ENCODE peak calls at places on chromosomes 12 and 14, in eight cellular contexts. One of them, this sample, is unnamed.

GRCh38 chr12:26748741-26749431 is 84.1 kb downstream of the ITPR2 start:
- DNase-seq in choroid plexus epithelial cell: peak
- DNase-seq in H1: no peak
- DNase-seq in NCI-H446: no peak
- DNase-seq in HL-60: no peak
- DNase-seq in ascending aorta: no peak
- DNase-seq in cardiac fibroblast: peak
- DNase-seq in IMR-90: peak
- DNase-seq in this sample: no peak

GRCh38 chr12:32987526-32987925 is 90.9 kb upstream of the PKP2 start:
- DNase-seq in H1: no peak
- DNase-seq in choroid plexus epithelial cell: no peak
- DNase-seq in ascending aorta: no peak
- DNase-seq in IMR-90: no peak
- DNase-seq in NCI-H446: no peak
- DNase-seq in HL-60: no peak
- DNase-seq in cardiac fibroblast: no peak
- DNase-seq in this sample: no peak

GRCh38 chr14:33880330-33880729 is 70.5 kb downstream of the EGLN3 start:
- DNase-seq in HL-60: no peak
- DNase-seq in choroid plexus epithelial cell: no peak
- DNase-seq in NCI-H446: no peak
- DNase-seq in ascending aorta: no peak
- DNase-seq in cardiac fibroblast: no peak
- DNase-seq in IMR-90: no peak
- DNase-seq in H1: no peak
- DNase-seq in this sample: no peak

GRCh38 chr12:40444174-40444573 is 219.4 kb downstream of the LRRK2 start:
- DNase-seq in NCI-H446: no peak
- DNase-seq in HL-60: no peak
- DNase-seq in choroid plexus epithelial cell: no peak
- DNase-seq in cardiac fibroblast: no peak
- DNase-seq in IMR-90: no peak
- DNase-seq in ascending aorta: no peak
- DNase-seq in H1: no peak
- DNase-seq in this sample: no peak

GRCh38 chr12:57861967-57862366 is 15.4 kb upstream of the CTDSP2 start:
- DNase-seq in H1: no peak
- DNase-seq in ascending aorta: no peak
- DNase-seq in choroid plexus epithelial cell: no peak
- DNase-seq in NCI-H446: no peak
- DNase-seq in IMR-90: no peak
- DNase-seq in HL-60: no peak
- DNase-seq in cardiac fibroblast: no peak
- DNase-seq in this sample: no peak

GRCh38 chr14:97580923-97581495 is 783.8 kb downstream of the VRK1 start:
- DNase-seq in NCI-H446: no peak
- DNase-seq in ascending aorta: no peak
- DNase-seq in cardiac fibroblast: no peak
- DNase-seq in HL-60: no peak
- DNase-seq in choroid plexus epithelial cell: no peak
- DNase-seq in IMR-90: no peak
- DNase-seq in H1: no peak
- DNase-seq in this sample: no peak

GRCh38 chr14:43155258-43155657 is 1351.8 kb downstream of the FSCB start:
- DNase-seq in ascending aorta: no peak
- DNase-seq in IMR-90: no peak
- DNase-seq in NCI-H446: no peak
- DNase-seq in H1: no peak
- DNase-seq in HL-60: no peak
- DNase-seq in cardiac fibroblast: no peak
- DNase-seq in choroid plexus epithelial cell: no peak
- DNase-seq in this sample: no peak

GRCh38 chr14:102822311-102822863 is 45.1 kb downstream of the TRAF3 start:
- DNase-seq in ascending aorta: no peak
- DNase-seq in H1: no peak
- DNase-seq in choroid plexus epithelial cell: no peak
- DNase-seq in cardiac fibroblast: no peak
- DNase-seq in NCI-H446: no peak
- DNase-seq in IMR-90: peak
- DNase-seq in HL-60: no peak
- DNase-seq in this sample: no peak

GRCh38 chr14:22691171-22691570 is 47.0 kb upstream of the OR6J1 start:
- DNase-seq in cardiac fibroblast: peak
- DNase-seq in HL-60: no peak
- DNase-seq in NCI-H446: no peak
- DNase-seq in ascending aorta: no peak
- DNase-seq in choroid plexus epithelial cell: peak
- DNase-seq in H1: no peak
- DNase-seq in IMR-90: peak
- DNase-seq in this sample: no peak

GRCh38 chr14:33943081-33943480 is 7.8 kb downstream of the EGLN3 start:
- DNase-seq in ascending aorta: no peak
- DNase-seq in NCI-H446: peak
- DNase-seq in H1: no peak
- DNase-seq in IMR-90: no peak
- DNase-seq in choroid plexus epithelial cell: no peak
- DNase-seq in HL-60: no peak
- DNase-seq in cardiac fibroblast: no peak
- DNase-seq in this sample: no peak

GRCh38 chr14:103594265-103594664 is 31.5 kb downstream of the COA8 start:
- DNase-seq in cardiac fibroblast: peak
- DNase-seq in H1: no peak
- DNase-seq in choroid plexus epithelial cell: peak
- DNase-seq in NCI-H446: no peak
- DNase-seq in ascending aorta: no peak
- DNase-seq in IMR-90: peak
- DNase-seq in HL-60: no peak
- DNase-seq in this sample: no peak

GRCh38 chr12:74980510-74980909 is 229.1 kb downstream of the KCNC2 start:
- DNase-seq in NCI-H446: no peak
- DNase-seq in choroid plexus epithelial cell: no peak
- DNase-seq in H1: no peak
- DNase-seq in cardiac fibroblast: no peak
- DNase-seq in HL-60: no peak
- DNase-seq in ascending aorta: no peak
- DNase-seq in IMR-90: no peak
- DNase-seq in this sample: no peak

GRCh38 chr12:107891967-107892366 is 117.5 kb downstream of the ASCL4 start:
- DNase-seq in H1: no peak
- DNase-seq in NCI-H446: no peak
- DNase-seq in cardiac fibroblast: peak
- DNase-seq in HL-60: no peak
- DNase-seq in ascending aorta: no peak
- DNase-seq in IMR-90: peak
- DNase-seq in choroid plexus epithelial cell: peak
- DNase-seq in this sample: no peak

GRCh38 chr12:89316705-89317139 is 35.6 kb downstream of the DUSP6 start:
- DNase-seq in ascending aorta: no peak
- DNase-seq in NCI-H446: no peak
- DNase-seq in H1: no peak
- DNase-seq in HL-60: no peak
- DNase-seq in IMR-90: no peak
- DNase-seq in cardiac fibroblast: no peak
- DNase-seq in choroid plexus epithelial cell: no peak
- DNase-seq in this sample: no peak

GRCh38 chr12:62861586-62861985 is 73.4 kb downstream of the PPM1H start:
- DNase-seq in IMR-90: no peak
- DNase-seq in NCI-H446: no peak
- DNase-seq in ascending aorta: no peak
- DNase-seq in HL-60: no peak
- DNase-seq in H1: no peak
- DNase-seq in cardiac fibroblast: no peak
- DNase-seq in choroid plexus epithelial cell: no peak
- DNase-seq in this sample: peak